ENCODE peak calls at places on chromosomes 13 and 19, in nine cellular contexts. W is stimulated activated CD4-positive, alpha-beta T cell treated with anti-CD3 and anti-CD28 coated beads, Interleukin-1b, Interleukin-23, amount 100 ng/mL, for 24 hours; E is CD4-positive, alpha-beta T cell; K is uterus; C is WTC11; H is EL; V is activated CD4-positive, alpha-beta T cell treated with anti-CD3 and anti-CD28 coated beads for 4 hours; Y is aorta; D is NCI-H1105 treated with DMSO at 0.1 percent for 48 hours. P is an unnamed sample.

GRCh38 chr13:109781384-109782065 is 4.9 kb downstream of the IRS2 start:
- DNase-seq in W (no peak), E (no peak), K (peak; percentile 20), C (no peak), H (peak; percentile 39), V (no peak), Y (no peak), D (peak; percentile 32), P (peak; percentile 78)

GRCh38 chr19:30677702-30678101 is 305.5 kb downstream of the ZNF536 start:
- DNase-seq in W (no peak), E (no peak), K (no peak), C (no peak), H (no peak), V (no peak), Y (peak; percentile 25), D (no peak), P (no peak)

GRCh38 chr19:12065100-12065538 is 588 bp downstream of the ZNF844 start:
- DNase-seq in W (no peak), E (no peak), K (no peak), C (no peak), H (peak; percentile 52), V (peak; percentile 4), Y (peak; percentile 73), D (no peak), P (peak; percentile 75)

GRCh38 chr13:114259974-114260373 is 21.4 kb upstream of the UPF3A start:
- DNase-seq in W (no peak), E (no peak), K (no peak), C (no peak), H (no peak), V (no peak), Y (no peak), D (peak; percentile 78), P (no peak)

GRCh38 chr13:70108276-70108845 is at the start of gene KLHL1:
- DNase-seq in W (no peak), E (no peak), K (no peak), C (no peak), H (no peak), V (no peak), Y (no peak), D (no peak), P (no peak)

GRCh38 chr13:74325106-74325505 is 190.9 kb upstream of the KLF12 start:
- DNase-seq in W (no peak), E (no peak), K (no peak), C (no peak), H (peak; percentile 79), V (no peak), Y (no peak), D (peak; percentile 79), P (peak; percentile 66)

GRCh38 chr19:1163283-1163933 is 10.7 kb downstream of the SBNO2 start:
- DNase-seq in W (no peak), E (no peak), K (no peak), C (no peak), H (no peak), V (no peak), Y (peak; percentile 78), D (no peak), P (no peak)

GRCh38 chr13:49256841-49257240 is 9.1 kb downstream of the CDADC1 start:
- DNase-seq in W (no peak), E (no peak), K (no peak), C (no peak), H (no peak), V (no peak), Y (no peak), D (no peak), P (no peak)

GRCh38 chr19:56751078-56751489 is 79.5 kb upstream of the ZNF835 start:
- DNase-seq in W (no peak), E (no peak), K (peak; percentile 18), C (no peak), H (no peak), V (no peak), Y (no peak), D (peak; percentile 43), P (no peak)

GRCh38 chr13:25406377-25406776 is 34.6 kb downstream of the ATP8A2 start:
- DNase-seq in W (no peak), E (no peak), K (no peak), C (peak; percentile 13), H (peak; percentile 2), V (no peak), Y (no peak), D (no peak), P (no peak)

P was measured in osteoblast.